ENCODE peak calls at places on chromosomes 11 and 22, in eight cellular contexts. E, I, U, G, Y, O, T and J are unnamed samples.

GRCh38 chr11:326842-327580 is 6.4 kb upstream of the IFITM3 start:
- DNase-seq in E (peak; percentile 14), I (peak; percentile 51), U (no peak), T (peak; percentile 81), O (no peak), G (peak; percentile 40), Y (no peak), J (no peak)

GRCh38 chr11:96614101-96614500 is 224.3 kb downstream of the JRKL start:
- DNase-seq in I (no peak), E (no peak), Y (no peak), G (no peak), O (no peak), U (no peak), T (no peak), J (no peak)

GRCh38 chr22:21758465-21758864 is 22.9 kb upstream of the YPEL1 start:
- DNase-seq in Y (no peak), U (no peak), G (no peak), I (no peak), O (no peak), T (no peak), E (no peak), J (no peak)

GRCh38 chr22:35977136-35977535 is 51.5 kb downstream of the RBFOX2 start:
- DNase-seq in E (no peak), T (no peak), U (no peak), O (peak; percentile 87), Y (no peak), G (peak; percentile 80), I (peak; percentile 53), J (no peak)

GRCh38 chr11:75450826-75451783 is 18.1 kb upstream of the KLHL35 start:
- DNase-seq in G (no peak), T (peak; percentile 48), Y (peak; percentile 73), O (no peak), E (peak; percentile 68), U (peak; percentile 37), I (no peak), J (no peak)

GRCh38 chr11:48001438-48002021 is 21.2 kb downstream of the PTPRJ start:
- DNase-seq in T (peak; percentile 75), Y (no peak), E (no peak), O (peak; percentile 83), G (peak; percentile 73), I (peak; percentile 81), U (no peak), J (no peak)

GRCh38 chr11:44758996-44759395 is 32.2 kb downstream of the TSPAN18 start:
- DNase-seq in I (no peak), E (no peak), Y (no peak), T (no peak), O (no peak), U (no peak), G (no peak), J (no peak)

GRCh38 chr22:37186228-37186996 is 1.6 kb downstream of the C1QTNF6 start:
- DNase-seq in G (peak; percentile 58), Y (peak; percentile 61), U (peak; percentile 60), O (peak; percentile 82), I (peak; percentile 88), T (peak; percentile 81), E (peak; percentile 85), J (peak; percentile 68)

GRCh38 chr11:83220279-83220678 is 26.8 kb downstream of the ANKRD42 start:
- DNase-seq in I (no peak), E (no peak), Y (peak; percentile 9), T (no peak), G (no peak), U (peak; percentile 19), O (peak; percentile 16), J (no peak)

GRCh38 chr11:12784445-12784844 is 110.2 kb downstream of the TEAD1 start:
- DNase-seq in E (no peak), G (peak; percentile 39), Y (no peak), U (no peak), O (no peak), I (no peak), T (no peak), J (no peak)

GRCh38 chr22:27378343-27378800 is 423.2 kb downstream of the MN1 start:
- DNase-seq in E (no peak), T (no peak), U (no peak), G (no peak), I (no peak), Y (peak; percentile 17), O (no peak), J (no peak)

GRCh38 chr11:68036717-68037239 is 2.0 kb upstream of the TCIRG1 start:
- DNase-seq in I (no peak), E (no peak), U (no peak), Y (no peak), G (no peak), T (no peak), O (no peak), J (no peak)

GRCh38 chr11:130103296-130103814 is 33.7 kb downstream of the APLP2 start:
- DNase-seq in I (peak; percentile 96), Y (no peak), E (peak; percentile 35), U (peak; percentile 97), O (peak; percentile 99), G (peak; percentile 90), T (no peak), J (peak; percentile 51)

GRCh38 chr11:73139476-73140198 is 2.5 kb downstream of the FCHSD2 start:
- DNase-seq in U (peak; percentile 51), T (no peak), I (peak; percentile 43), E (no peak), G (peak; percentile 40), O (no peak), Y (no peak), J (no peak)

GRCh38 chr11:85886089-85887056 is 31.2 kb downstream of the CCDC83 start:
- DNase-seq in O (peak; percentile 75), T (no peak), Y (no peak), I (no peak), U (no peak), E (no peak), G (peak; percentile 89), J (no peak)

GRCh38 chr11:28448186-28448585 is 340.0 kb downstream of the METTL15 start:
- DNase-seq in G (peak; percentile 33), U (peak; percentile 8), I (no peak), T (no peak), O (no peak), Y (no peak), E (no peak), J (no peak)

GRCh38 chr11:32137263-32137662 is 46.4 kb downstream of the RCN1 start:
- DNase-seq in Y (no peak), I (peak; percentile 89), U (peak; percentile 76), O (peak; percentile 98), G (peak; percentile 96), E (no peak), T (no peak), J (peak; percentile 93)

GRCh38 chr11:86431258-86431657 is 56.6 kb downstream of the CCDC81 start:
- DNase-seq in Y (no peak), G (no peak), T (no peak), O (no peak), I (no peak), E (no peak), U (no peak), J (no peak)

GRCh38 chr22:26952654-26953379 is 295.4 kb downstream of the MIAT start:
- DNase-seq in U (no peak), G (no peak), Y (peak; percentile 59), E (peak; percentile 72), O (no peak), I (no peak), T (no peak), J (no peak)

GRCh38 chr22:31106001-31106571 is 1.3 kb downstream of the SELENOM start:
- DNase-seq in U (no peak), G (peak; percentile 65), I (peak; percentile 33), T (no peak), O (no peak), Y (no peak), E (no peak), J (no peak)

GRCh38 chr22:44363214-44363979 is 50.6 kb upstream of the SHISAL1 start:
- DNase-seq in O (peak; percentile 97), T (no peak), U (peak; percentile 93), I (peak; percentile 93), G (peak; percentile 98), E (peak; percentile 85), Y (no peak), J (peak; percentile 89)

DNA sequence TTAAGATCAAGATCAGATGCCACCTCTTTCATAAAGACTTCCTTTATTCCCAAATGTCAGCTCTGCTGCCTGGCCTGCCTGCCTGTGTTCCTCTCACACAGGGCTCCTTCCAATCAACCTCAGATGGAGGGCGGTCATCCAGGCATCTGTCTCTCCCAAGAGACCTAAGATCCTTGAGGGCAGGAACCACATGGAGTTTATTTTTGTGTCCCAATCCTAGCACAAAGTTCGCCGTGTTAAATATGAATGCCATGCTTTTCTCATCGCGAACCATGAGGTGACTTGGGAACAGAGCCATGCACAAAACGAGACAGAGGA is 72.7 kb upstream of the ARFGAP3 start:
- DNase-seq in E (no peak), O (no peak), U (no peak), T (no peak), I (no peak), G (peak; percentile 39), Y (no peak), J (no peak)
- H3K4me1 ChIP-seq in E (peaks cover 21% of the 10 kb centered on the region), O (peaks cover 41% of the 10 kb centered on the region), U (peaks cover 44% of the 10 kb centered on the region), T (peaks cover 40% of the 10 kb centered on the region), I (peaks cover 25% of the 10 kb centered on the region), G (peaks cover 67% of the 10 kb centered on the region), Y (no peaks in the 10 kb centered on the region), J (peaks cover 50% of the 10 kb centered on the region)

GRCh38 chr11:128716661-128717210 is 22.9 kb downstream of the FLI1 start:
- DNase-seq in T (peak; percentile 55), U (no peak), I (peak; percentile 85), O (peak; percentile 85), Y (peak; percentile 27), E (no peak), G (peak; percentile 57), J (no peak)
- H3K4me2 ChIP-seq in T (peak overlapping the region; percentile 95), U (no peak overlapping the region), I (no peak overlapping the region), O (peak overlapping the region; percentile 79), Y (peak overlapping the region; percentile 51), E (peak overlapping the region; percentile 63), G (peak overlapping the region; percentile 70), J (no peak overlapping the region)

GRCh38 chr22:24694971-24695928 is 79.3 kb downstream of the PIWIL3 start:
- DNase-seq in T (no peak), O (no peak), I (no peak), Y (no peak), E (no peak), G (no peak), U (no peak), J (no peak)
- H3K4me1 ChIP-seq in T (no peaks in the 10 kb centered on the region), O (peaks cover 2% of the 10 kb centered on the region), I (peaks cover 17% of the 10 kb centered on the region), Y (peaks cover 28% of the 10 kb centered on the region), E (no peaks in the 10 kb centered on the region), G (no peaks in the 10 kb centered on the region), U (no peaks in the 10 kb centered on the region), J (peaks cover 4% of the 10 kb centered on the region)

DNA sequence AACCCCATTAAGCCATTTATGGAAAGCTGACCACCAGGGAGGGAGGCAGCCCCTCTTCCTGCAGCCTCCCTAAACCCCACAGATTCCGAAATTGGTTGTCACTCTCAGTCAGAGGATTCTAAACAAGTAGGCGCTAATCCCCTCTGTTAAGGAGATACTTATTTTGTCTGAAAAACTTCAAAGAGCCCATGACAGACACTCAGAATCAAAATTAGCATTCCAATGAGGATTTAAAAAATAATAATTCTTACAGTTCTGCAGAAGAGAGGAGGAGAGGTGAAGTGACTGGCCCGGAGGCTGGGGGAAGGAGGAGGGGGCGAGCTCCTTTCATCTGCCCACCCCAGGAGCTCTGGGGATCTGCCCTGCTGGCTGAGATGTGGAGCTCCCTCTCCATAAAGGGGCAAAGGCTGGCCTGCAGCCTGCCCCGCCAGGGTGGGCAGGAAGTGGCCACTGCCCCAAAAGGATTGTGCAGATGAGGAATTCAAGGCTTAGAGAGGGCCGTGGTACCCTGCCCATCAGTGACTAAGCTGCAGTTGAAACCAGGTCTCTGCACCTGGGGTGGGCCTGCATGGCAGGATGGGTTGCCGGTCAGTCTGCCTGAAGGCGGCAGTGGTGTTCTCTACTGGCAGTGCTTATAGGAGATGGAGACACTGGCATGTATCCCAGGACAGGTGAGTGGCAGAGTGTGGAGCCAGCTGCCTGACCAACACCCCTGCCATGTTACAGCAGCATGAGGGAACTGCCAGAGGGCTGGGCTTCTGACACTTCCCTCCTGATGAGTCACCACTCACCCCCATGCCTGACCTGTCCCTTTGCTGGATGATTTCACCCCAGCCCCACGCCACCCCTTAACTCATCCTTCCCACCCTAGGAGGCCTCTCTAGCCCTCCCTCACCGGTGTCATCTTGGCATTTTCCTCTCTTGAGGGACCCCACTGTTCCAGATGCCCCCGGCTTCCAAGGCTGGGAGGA is 70.0 kb upstream of the LMO1 start:
- DNase-seq in I (peak; percentile 34), U (peak; percentile 83), O (peak; percentile 3), G (peak; percentile 42), T (no peak), E (no peak), Y (peak; percentile 83), J (peak; percentile 66)
- H3K4me2 ChIP-seq in I (no peak overlapping the region), U (no peak overlapping the region), O (no peak overlapping the region), G (no peak overlapping the region), T (no peak overlapping the region), E (no peak overlapping the region), Y (peak overlapping the region; percentile 50), J (no peak overlapping the region)